ENCODE peak calls at places on chromosomes 13 and 19, in ten cellular contexts. K is neural progenitor cell, P is fibroblast of lung, S is PC-3, G is astrocyte, F is mammary epithelial cell, N is endothelial cell of umbilical vein, L is GM23338, W is HCT116, T is PC-9. Z is an unnamed sample.

GRCh38 chr13:76696370-76696769 is 189.8 kb downstream of the KCTD12 start:
- DNase-seq in T (no peak), F (no peak), S (no peak), P (peak; percentile 17), N (no peak), K (no peak), W (no peak), G (peak; percentile 6), L (no peak), Z (peak; percentile 38)

GRCh38 chr13:44197791-44198770 is 175.5 kb upstream of the SERP2 start:
- DNase-seq in S (peak; percentile 70), L (no peak), G (peak; percentile 48), T (no peak), P (peak; percentile 57), N (no peak), F (peak; percentile 49), W (no peak), K (no peak), Z (no peak)

GRCh38 chr19:55626350-55626749 is 2.0 kb upstream of the ZNF784 start:
- DNase-seq in S (no peak), K (no peak), G (no peak), W (no peak), T (no peak), P (no peak), L (no peak), F (no peak), N (no peak), Z (no peak)

GRCh38 chr19:55638864-55639359 is 1.9 kb upstream of the ZNF580 start:
- DNase-seq in S (peak; percentile 64), P (peak; percentile 28), N (no peak), K (peak; percentile 52), T (peak; percentile 31), W (no peak), F (no peak), L (peak; percentile 81), G (no peak), Z (no peak)

GRCh38 chr13:49607761-49608160 is 20.5 kb upstream of the ARL11 start:
- DNase-seq in S (no peak), L (no peak), T (no peak), W (no peak), K (no peak), P (no peak), G (no peak), N (no peak), F (no peak), Z (no peak)

GRCh38 chr19:11024259-11024658 is 63.4 kb downstream of the SMARCA4 start:
- DNase-seq in T (no peak), F (no peak), N (no peak), W (no peak), G (no peak), S (no peak), L (no peak), P (no peak), K (no peak), Z (no peak)

GRCh38 chr19:55228015-55228391 is 560 bp downstream of the TMEM86B start:
- DNase-seq in N (no peak), P (no peak), F (no peak), G (no peak), K (no peak), T (no peak), W (no peak), L (no peak), S (no peak), Z (peak; percentile 41)

GRCh38 chr13:106533940-106534843 is 1.3 kb downstream of the EFNB2 start:
- DNase-seq in S (peak; percentile 56), W (no peak), K (peak; percentile 55), N (peak; percentile 67), T (peak; percentile 54), F (peak; percentile 57), P (peak; percentile 79), G (peak; percentile 74), L (peak; percentile 56), Z (peak; percentile 64)

GRCh38 chr19:14061751-14062557 is at the start of gene PALM3:
- DNase-seq in S (peak; percentile 52), W (no peak), P (no peak), L (no peak), T (peak; percentile 73), F (no peak), K (no peak), G (no peak), N (no peak), Z (peak; percentile 60)

GRCh38 chr19:6616011-6616410 is 25.1 kb upstream of the CD70 start:
- DNase-seq in N (no peak), W (no peak), G (peak; percentile 83), K (no peak), F (peak; percentile 91), L (no peak), T (no peak), P (peak; percentile 87), S (peak; percentile 68), Z (no peak)

GRCh38 chr13:91722267-91722884 is 324.0 kb downstream of the GPC5 start:
- DNase-seq in F (peak; percentile 2), T (no peak), S (peak; percentile 41), P (peak; percentile 23), N (peak; percentile 10), W (no peak), L (peak; percentile 72), K (peak; percentile 36), G (peak; percentile 11), Z (peak; percentile 52)

GRCh38 chr19:7115721-7116120 is 46.2 kb downstream of the ZNF557 start:
- DNase-seq in L (no peak), T (no peak), F (no peak), K (no peak), G (no peak), N (no peak), S (no peak), P (no peak), W (no peak), Z (no peak)

GRCh38 chr19:42140125-42140754 is 8.0 kb upstream of the POU2F2 start:
- DNase-seq in T (peak; percentile 56), G (peak; percentile 43), P (peak; percentile 66), F (peak; percentile 39), S (peak; percentile 8), L (peak; percentile 92), K (peak; percentile 90), N (peak; percentile 68), W (no peak), Z (peak; percentile 89)

GRCh38 chr19:4366666-4367335 is 23.4 kb downstream of the MPND start:
- DNase-seq in K (no peak), T (no peak), S (no peak), N (no peak), L (no peak), F (no peak), G (no peak), P (no peak), W (no peak), Z (no peak)

GRCh38 chr13:106152047-106152446 is 383.4 kb downstream of the EFNB2 start:
- DNase-seq in G (no peak), P (no peak), F (peak; percentile 45), S (peak; percentile 66), T (peak; percentile 11), L (no peak), K (no peak), N (no peak), W (no peak), Z (no peak)

GRCh38 chr19:37928527-37929286 is 21.7 kb downstream of the SIPA1L3 start:
- DNase-seq in P (no peak), S (no peak), F (no peak), W (no peak), N (no peak), K (no peak), L (peak; percentile 67), T (no peak), G (no peak), Z (no peak)

GRCh38 chr13:27242642-27243185 is 8.6 kb upstream of the RPL21 start:
- DNase-seq in L (no peak), G (no peak), T (no peak), K (no peak), P (no peak), F (no peak), W (no peak), N (no peak), S (peak; percentile 18), Z (no peak)

GRCh38 chr19:45599286-45599685 is 2.7 kb downstream of the GPR4 start:
- DNase-seq in L (no peak), F (no peak), N (no peak), T (no peak), G (no peak), S (no peak), K (peak; percentile 34), P (no peak), W (no peak), Z (no peak)
- TF ChIP-seq EZH2 in L (no peak), F (no peak), N (no peak), T (no peak), G (no peak), S (no peak), K (no peak), P (no peak), W (no peak), Z (no peak)

GRCh38 chr19:44753619-44753931 is 5.1 kb downstream of the BCL3 start:
- DNase-seq in N (no peak), G (no peak), K (no peak), L (no peak), S (no peak), T (no peak), P (no peak), F (no peak), W (no peak), Z (no peak)

GRCh38 chr19:44755219-44755618 is 6.7 kb downstream of the BCL3 start:
- DNase-seq in L (no peak), G (no peak), W (no peak), P (no peak), N (no peak), S (no peak), T (no peak), F (no peak), K (no peak), Z (no peak)

GRCh38 chr19:44752816-44753618 is 4.5 kb downstream of the BCL3 start:
- DNase-seq in F (peak; percentile 94), P (peak; percentile 99), G (peak; percentile 99), S (peak; percentile 87), K (peak; percentile 41), W (no peak), L (peak; percentile 85), N (peak; percentile 91), T (peak; percentile 91), Z (peak; percentile 92)

GRCh38 chr19:44754743-44755066 is 6.2 kb downstream of the BCL3 start:
- DNase-seq in N (no peak), F (no peak), K (no peak), W (no peak), G (no peak), S (no peak), T (no peak), L (peak; percentile 43), P (no peak), Z (no peak)

GRCh38 chr19:44753932-44754742 is 5.6 kb downstream of the BCL3 start:
- DNase-seq in F (peak; percentile 72), P (peak; percentile 89), W (no peak), L (peak; percentile 81), G (peak; percentile 82), N (peak; percentile 55), K (peak; percentile 68), T (peak; percentile 85), S (peak; percentile 74), Z (peak; percentile 92)
- H2AFZ ChIP-seq in F (peak overlapping the region; percentile 77), P (no peak overlapping the region), W (no peak overlapping the region), L (peak overlapping the region; percentile 96), G (no peak overlapping the region), N (no peak overlapping the region), K (no peak overlapping the region), T (peak overlapping the region; percentile 3), S (no peak overlapping the region), Z (no peak overlapping the region)

GRCh38 chr19:58573658-58574164 is 576 bp upstream of the MZF1 start:
- DNase-seq in L (no peak), P (no peak), T (no peak), F (no peak), K (no peak), W (no peak), N (no peak), G (no peak), S (no peak), Z (no peak)
- TF ChIP-seq EZH2 in L (no peak), P (no peak), T (no peak), F (no peak), K (no peak), W (no peak), N (no peak), G (no peak), S (no peak), Z (no peak)

GRCh38 chr13:54357284-54357933 is 1328.8 kb downstream of the OLFM4 start:
- DNase-seq in P (no peak), G (no peak), L (peak; percentile 34), S (no peak), F (no peak), W (no peak), N (no peak), T (no peak), K (peak; percentile 10), Z (no peak)
- H2AFZ ChIP-seq in P (no peak overlapping the region), G (no peak overlapping the region), L (no peak overlapping the region), S (no peak overlapping the region), F (no peak overlapping the region), W (no peak overlapping the region), N (no peak overlapping the region), T (no peak overlapping the region), K (no peak overlapping the region), Z (no peak overlapping the region)